ENCODE peak calls at places on chromosome 1, in seven cellular contexts. T is RWPE1; F is CD8-positive, alpha-beta T cell; W is heart left ventricle; R is tibial nerve; O is upper lobe of right lung; U is IMR-90. Z is an unnamed sample.

GRCh38 chr1:116256875-116257823 is 115.9 kb upstream of the ATP1A1 start:
- DNase-seq in T (no peak), R (no peak), W (no peak), U (no peak), F (no peak), O (no peak), Z (no peak)

GRCh38 chr1:208223136-208223535 is 21.0 kb downstream of the PLXNA2 start:
- DNase-seq in R (no peak), U (peak), W (no peak), T (no peak), O (no peak), F (no peak), Z (no peak)

GRCh38 chr1:65527211-65527610 is 106.7 kb downstream of the LEPR start:
- DNase-seq in U (peak), W (no peak), F (no peak), O (no peak), T (no peak), R (no peak), Z (no peak)

GRCh38 chr1:13707211-13707610 is 7.2 kb downstream of the PRDM2 start:
- DNase-seq in T (no peak), F (no peak), W (no peak), O (no peak), R (no peak), U (peak), Z (no peak)

GRCh38 chr1:34779962-34780361 is 1.1 kb upstream of the GJB3 start:
- DNase-seq in U (no peak), F (no peak), R (no peak), W (no peak), T (no peak), O (peak), Z (no peak)

GRCh38 chr1:207919523-207920210 is 8.7 kb upstream of the CD34 start:
- DNase-seq in U (no peak), R (no peak), O (no peak), T (no peak), F (no peak), W (no peak), Z (no peak)

GRCh38 chr1:111793896-111794295 is 38.2 kb downstream of the DDX20 start:
- DNase-seq in U (no peak), W (no peak), T (no peak), R (no peak), O (no peak), F (no peak), Z (no peak)

GRCh38 chr1:179547021-179547535 is 28.7 kb downstream of the NPHS2 start:
- DNase-seq in O (no peak), R (no peak), W (no peak), U (no peak), T (no peak), F (no peak), Z (no peak)

GRCh38 chr1:223363057-223363855 is 720 bp downstream of the SUSD4 start:
- DNase-seq in U (peak), W (peak), R (no peak), T (no peak), F (no peak), O (peak), Z (no peak)
- H3K27ac ChIP-seq in U (no peak), W (no peak), R (no peak), T (no peak), F (peak), O (no peak), Z (no peak)

DNA sequence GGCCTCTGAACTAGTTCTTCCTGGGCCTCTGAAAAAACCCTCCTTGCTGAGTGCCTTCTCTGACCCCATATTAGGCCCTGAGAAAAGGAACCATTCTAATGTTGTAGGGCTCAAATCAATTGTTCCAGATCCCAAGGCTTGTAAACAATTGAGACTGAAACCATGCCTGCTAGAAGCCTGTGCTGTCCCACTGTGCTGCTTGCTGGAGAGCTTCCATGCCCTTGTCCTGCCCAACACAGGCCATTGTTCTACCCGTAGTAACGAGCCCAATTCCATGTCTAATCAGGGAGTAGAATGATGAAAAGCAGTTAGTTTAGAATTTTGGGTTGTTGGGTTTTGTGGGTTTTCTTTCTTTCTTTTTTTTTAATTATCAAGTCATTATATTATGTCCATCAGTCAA is 47.4 kb downstream of the ZNF281 start:
- DNase-seq in U (no peak), T (no peak), F (no peak), R (no peak), W (no peak), O (no peak), Z (no peak)
- H3K27ac ChIP-seq in U (no peak), T (no peak), F (no peak), R (no peak), W (no peak), O (no peak), Z (peak)

DNA sequence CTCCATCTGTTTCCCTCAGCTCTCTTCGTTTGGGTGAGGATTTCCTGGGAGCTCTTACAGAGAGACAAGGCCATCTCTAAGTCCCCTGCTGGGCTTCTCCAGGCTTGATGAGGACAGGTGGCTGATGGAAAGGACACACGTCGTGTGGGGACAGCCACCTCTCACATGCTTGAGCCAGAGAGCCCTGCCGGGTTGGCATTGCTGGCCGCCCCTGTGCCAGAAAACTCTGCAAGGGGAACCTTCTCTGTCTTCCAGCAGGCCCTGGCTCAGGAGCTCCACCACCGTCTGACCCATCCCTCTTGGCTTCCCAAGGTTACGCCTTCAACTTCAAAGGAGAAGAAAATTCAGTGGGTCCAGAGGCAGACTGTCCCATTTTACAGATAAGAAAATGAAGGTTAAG is 82.8 kb downstream of the CASZ1 start:
- DNase-seq in U (no peak), R (no peak), T (no peak), W (no peak), O (no peak), F (no peak), Z (no peak)
- H3K27ac ChIP-seq in U (no peak), R (no peak), T (no peak), W (no peak), O (no peak), F (no peak), Z (no peak)

DNA sequence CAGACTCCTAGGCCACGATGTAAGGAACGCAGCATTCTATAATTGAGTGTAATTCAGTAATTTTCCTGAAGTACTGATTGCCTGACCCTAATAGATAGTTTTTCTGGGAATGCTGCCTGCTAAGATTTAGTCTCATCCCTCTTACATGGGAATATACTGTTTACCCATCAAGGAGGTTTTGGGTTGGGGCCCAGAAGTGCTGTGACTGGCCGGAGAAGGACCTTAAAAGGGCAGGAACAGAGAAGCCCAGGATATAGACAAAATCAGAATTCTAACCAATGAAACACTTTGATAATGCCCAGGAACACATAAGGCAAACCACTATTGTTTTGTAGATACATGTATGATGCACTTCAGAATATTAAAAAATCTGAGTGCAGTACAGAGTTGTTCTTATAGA is 111.6 kb downstream of the RGS2 start:
- DNase-seq in F (no peak), O (no peak), W (no peak), T (no peak), R (no peak), U (no peak), Z (no peak)
- H3K27ac ChIP-seq in F (no peak), O (no peak), W (no peak), T (no peak), R (no peak), U (no peak), Z (no peak)

DNA sequence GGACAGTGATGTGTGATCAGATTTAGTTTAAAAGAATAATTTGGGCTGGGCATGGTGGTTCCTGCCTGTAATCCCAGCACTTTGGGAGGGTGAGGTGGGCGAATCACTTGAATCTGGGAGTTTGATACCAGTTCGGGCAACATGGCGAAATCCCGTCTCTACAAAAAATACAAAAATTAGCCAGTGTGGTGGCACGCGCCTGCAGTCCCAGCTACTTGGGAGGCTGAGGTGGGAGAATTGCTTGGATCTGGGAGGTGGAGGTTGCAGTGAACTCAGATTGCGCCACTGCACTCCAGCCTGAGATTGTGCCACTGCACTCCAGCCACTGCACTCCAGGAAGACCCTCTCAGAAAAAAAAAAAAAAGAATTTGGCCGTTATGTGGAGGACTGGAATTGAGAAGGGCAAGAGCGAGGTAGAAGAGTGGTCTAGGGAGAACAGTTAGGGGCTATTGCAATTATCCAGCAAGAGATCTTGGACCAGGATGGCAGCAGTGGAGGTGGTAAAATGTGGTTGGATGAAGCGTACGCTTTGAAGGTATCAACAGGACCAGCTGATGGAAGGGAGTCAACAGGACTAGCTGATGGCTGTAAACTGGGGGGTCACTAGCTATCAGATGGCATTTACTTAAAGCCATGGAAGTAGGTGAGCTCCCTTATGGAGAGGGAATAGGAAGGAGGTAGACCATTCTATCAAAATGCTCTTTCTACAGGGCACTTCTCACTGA is 9.6 kb downstream of the BTBD19 start:
- DNase-seq in T (no peak), U (no peak), F (no peak), W (no peak), O (no peak), R (no peak), Z (no peak)
- H3K27ac ChIP-seq in T (peak), U (no peak), F (no peak), W (no peak), O (no peak), R (no peak), Z (no peak)

DNA sequence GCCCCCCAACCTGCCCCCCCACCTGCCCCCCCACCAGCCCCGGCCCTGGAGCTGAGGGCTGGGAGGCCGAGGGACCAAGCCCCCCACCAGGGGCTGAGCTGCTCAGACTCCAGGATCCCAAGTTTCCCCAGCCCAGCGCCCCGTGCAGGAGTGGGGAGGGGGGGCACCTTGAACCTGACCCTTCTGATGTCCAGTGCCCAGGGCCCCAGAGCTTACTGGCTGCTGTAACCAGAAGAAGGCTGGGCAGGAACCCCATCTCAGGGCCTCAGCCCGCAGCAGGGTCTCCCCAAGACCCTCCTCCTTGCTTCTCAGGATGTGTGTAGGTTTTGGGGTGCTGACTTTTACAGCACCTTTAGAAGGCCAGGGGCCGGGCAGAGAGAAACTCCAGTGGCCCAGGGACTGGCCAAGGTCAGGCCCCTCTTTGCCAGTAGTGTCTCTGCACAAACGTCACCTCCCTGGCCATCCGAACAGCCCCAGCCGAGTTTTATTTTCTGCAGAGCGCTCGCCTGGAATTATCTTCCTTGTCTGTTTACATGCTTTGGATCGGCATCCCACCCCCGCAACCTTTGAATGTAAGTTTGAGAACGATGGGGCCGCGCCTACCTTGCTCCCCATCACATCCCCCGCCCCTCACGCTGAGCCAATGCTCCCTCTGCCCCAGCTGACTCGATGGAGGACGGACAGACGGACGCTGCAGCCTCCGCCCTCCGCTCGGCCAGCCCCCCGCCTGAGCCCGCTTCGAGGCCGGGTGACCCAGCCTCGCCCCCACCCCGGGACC is 70.1 kb upstream of the CASZ1 start:
- DNase-seq in F (no peak), O (peak), T (peak), U (peak), R (no peak), W (no peak), Z (no peak)
- H3K27ac ChIP-seq in F (no peak), O (no peak), T (peak), U (no peak), R (no peak), W (no peak), Z (no peak)

Z was measured in substantia nigra.